ENCODE peak calls at places on chromosomes 1 and 21, in six cellular contexts. One of them, this sample, is unnamed.
A peak's percentile ranks its signal among the peaks of the same experiment; 100 is the strongest.

GRCh38 chr1:35715568-35716002 is 3.1 kb downstream of the C1orf216 start:
- DNase-seq in AG10803: peak; percentile 61
- DNase-seq in iPS DF 6.9: no peak
- DNase-seq in Panc1: no peak
- DNase-seq in brain microvascular endothelial cell: peak; percentile 73
- DNase-seq in GM23248: peak; percentile 77
- DNase-seq in this sample: no peak

GRCh38 chr1:78157162-78157561 is 111.4 kb downstream of the GIPC2 start:
- DNase-seq in AG10803: peak; percentile 91
- DNase-seq in iPS DF 6.9: no peak
- DNase-seq in Panc1: no peak
- DNase-seq in brain microvascular endothelial cell: peak; percentile 29
- DNase-seq in GM23248: peak; percentile 54
- DNase-seq in this sample: peak; percentile 25

GRCh38 chr1:78996791-78997190 is 9.7 kb downstream of the ADGRL4 start:
- DNase-seq in AG10803: no peak
- DNase-seq in iPS DF 6.9: no peak
- DNase-seq in Panc1: no peak
- DNase-seq in brain microvascular endothelial cell: no peak
- DNase-seq in GM23248: no peak
- DNase-seq in this sample: no peak

GRCh38 chr1:197561041-197561440 is 214.2 kb downstream of the DENND1B start:
- DNase-seq in AG10803: no peak
- DNase-seq in iPS DF 6.9: no peak
- DNase-seq in Panc1: no peak
- DNase-seq in brain microvascular endothelial cell: no peak
- DNase-seq in GM23248: no peak
- DNase-seq in this sample: no peak

GRCh38 chr1:36879613-36880012 is 154.7 kb downstream of the GRIK3 start:
- DNase-seq in AG10803: no peak
- DNase-seq in iPS DF 6.9: no peak
- DNase-seq in Panc1: no peak
- DNase-seq in brain microvascular endothelial cell: no peak
- DNase-seq in GM23248: no peak
- DNase-seq in this sample: no peak

GRCh38 chr1:70706381-70707173 is 295.5 kb downstream of the CTH start:
- DNase-seq in AG10803: no peak
- DNase-seq in iPS DF 6.9: no peak
- DNase-seq in Panc1: no peak
- DNase-seq in brain microvascular endothelial cell: no peak
- DNase-seq in GM23248: peak; percentile 43
- DNase-seq in this sample: no peak

GRCh38 chr1:209335090-209335692 is 248.3 kb upstream of the CAMK1G start:
- DNase-seq in AG10803: peak; percentile 25
- DNase-seq in iPS DF 6.9: peak; percentile 35
- DNase-seq in Panc1: peak; percentile 20
- DNase-seq in brain microvascular endothelial cell: peak; percentile 18
- DNase-seq in GM23248: peak; percentile 62
- DNase-seq in this sample: no peak

GRCh38 chr1:206930210-206930798 is 8.6 kb upstream of the FCMR start:
- DNase-seq in AG10803: no peak
- DNase-seq in iPS DF 6.9: no peak
- DNase-seq in Panc1: no peak
- DNase-seq in brain microvascular endothelial cell: no peak
- DNase-seq in GM23248: no peak
- DNase-seq in this sample: no peak

GRCh38 chr1:234848972-234849641 is 239.1 kb upstream of the IRF2BP2 start:
- DNase-seq in AG10803: peak; percentile 91
- DNase-seq in iPS DF 6.9: no peak
- DNase-seq in Panc1: no peak
- DNase-seq in brain microvascular endothelial cell: peak; percentile 75
- DNase-seq in GM23248: peak; percentile 80
- DNase-seq in this sample: peak; percentile 84

GRCh38 chr1:212430416-212430815 is 2.3 kb upstream of the NENF start:
- DNase-seq in AG10803: peak; percentile 33
- DNase-seq in iPS DF 6.9: no peak
- DNase-seq in Panc1: no peak
- DNase-seq in brain microvascular endothelial cell: peak; percentile 36
- DNase-seq in GM23248: peak; percentile 46
- DNase-seq in this sample: no peak

GRCh38 chr1:208242829-208243521 is 1.2 kb downstream of the PLXNA2 start:
- DNase-seq in AG10803: no peak
- DNase-seq in iPS DF 6.9: no peak
- DNase-seq in Panc1: no peak
- DNase-seq in brain microvascular endothelial cell: no peak
- DNase-seq in GM23248: peak; percentile 66
- DNase-seq in this sample: no peak

GRCh38 chr1:94953741-94954140 is 26.8 kb upstream of the CNN3 start:
- DNase-seq in AG10803: peak; percentile 62
- DNase-seq in iPS DF 6.9: no peak
- DNase-seq in Panc1: no peak
- DNase-seq in brain microvascular endothelial cell: no peak
- DNase-seq in GM23248: no peak
- DNase-seq in this sample: no peak

GRCh38 chr1:154556422-154556821 is 2.0 kb downstream of the UBE2Q1 start:
- DNase-seq in AG10803: peak; percentile 57
- DNase-seq in iPS DF 6.9: no peak
- DNase-seq in Panc1: no peak
- DNase-seq in brain microvascular endothelial cell: no peak
- DNase-seq in GM23248: peak; percentile 65
- DNase-seq in this sample: no peak
- H3K4me3 ChIP-seq in AG10803: peak overlapping the region; percentile 73
- H3K4me3 ChIP-seq in iPS DF 6.9: no peak overlapping the region
- H3K4me3 ChIP-seq in Panc1: peak overlapping the region; percentile 98
- H3K4me3 ChIP-seq in brain microvascular endothelial cell: peak overlapping the region; percentile 78
- H3K4me3 ChIP-seq in GM23248: peak overlapping the region; percentile 100
- H3K4me3 ChIP-seq in this sample: peak overlapping the region; percentile 52

GRCh38 chr1:40059292-40059959 is 18.9 kb downstream of the CAP1 start:
- DNase-seq in AG10803: peak; percentile 51
- DNase-seq in iPS DF 6.9: peak; percentile 54
- DNase-seq in Panc1: no peak
- DNase-seq in brain microvascular endothelial cell: no peak
- DNase-seq in GM23248: peak; percentile 74
- DNase-seq in this sample: no peak
- H3K4me3 ChIP-seq in AG10803: no peak overlapping the region
- H3K4me3 ChIP-seq in iPS DF 6.9: no peak overlapping the region
- H3K4me3 ChIP-seq in Panc1: no peak overlapping the region
- H3K4me3 ChIP-seq in brain microvascular endothelial cell: no peak overlapping the region
- H3K4me3 ChIP-seq in GM23248: no peak overlapping the region
- H3K4me3 ChIP-seq in this sample: no peak overlapping the region

DNA sequence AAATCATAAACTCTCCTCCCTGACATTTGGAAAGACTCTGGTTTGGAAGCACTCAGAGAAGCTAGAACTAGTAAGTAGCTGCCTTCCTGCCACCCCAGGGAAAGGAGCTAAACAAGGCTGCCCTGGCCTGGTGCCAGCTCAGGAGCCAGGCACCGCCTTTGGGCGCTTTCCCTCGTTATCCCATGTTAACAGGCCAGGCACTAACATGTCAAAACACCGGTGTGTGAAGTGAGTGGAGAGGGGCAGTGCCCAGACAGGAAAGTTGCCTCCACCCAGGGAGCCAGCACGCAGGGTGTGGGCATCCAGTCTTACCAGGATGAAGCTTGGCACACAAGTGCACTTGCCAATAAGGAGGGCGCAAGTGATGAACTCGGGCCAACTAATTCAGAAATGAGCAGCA is 346.8 kb downstream of the RRAGC start:
- DNase-seq in AG10803: no peak
- DNase-seq in iPS DF 6.9: no peak
- DNase-seq in Panc1: no peak
- DNase-seq in brain microvascular endothelial cell: no peak
- DNase-seq in GM23248: no peak
- DNase-seq in this sample: no peak
- H3K4me3 ChIP-seq in AG10803: no peak overlapping the region
- H3K4me3 ChIP-seq in iPS DF 6.9: no peak overlapping the region
- H3K4me3 ChIP-seq in Panc1: no peak overlapping the region
- H3K4me3 ChIP-seq in brain microvascular endothelial cell: no peak overlapping the region
- H3K4me3 ChIP-seq in GM23248: no peak overlapping the region
- H3K4me3 ChIP-seq in this sample: no peak overlapping the region

GRCh38 chr21:26405735-26406361 is 167.2 kb downstream of the CYYR1 start:
- DNase-seq in AG10803: peak; percentile 84
- DNase-seq in iPS DF 6.9: peak; percentile 11
- DNase-seq in Panc1: no peak
- DNase-seq in brain microvascular endothelial cell: peak; percentile 84
- DNase-seq in GM23248: peak; percentile 89
- DNase-seq in this sample: peak; percentile 63

GRCh38 chr21:26405071-26405470 is 168.0 kb downstream of the CYYR1 start:
- DNase-seq in AG10803: peak; percentile 52
- DNase-seq in iPS DF 6.9: no peak
- DNase-seq in Panc1: no peak
- DNase-seq in brain microvascular endothelial cell: peak; percentile 67
- DNase-seq in GM23248: peak; percentile 48
- DNase-seq in this sample: no peak

GRCh38 chr21:26409735-26410134 is 163.4 kb downstream of the CYYR1 start:
- DNase-seq in AG10803: peak; percentile 60
- DNase-seq in iPS DF 6.9: no peak
- DNase-seq in Panc1: no peak
- DNase-seq in brain microvascular endothelial cell: no peak
- DNase-seq in GM23248: peak; percentile 29
- DNase-seq in this sample: no peak

GRCh38 chr21:26404288-26404687 is 168.8 kb downstream of the CYYR1 start:
- DNase-seq in AG10803: no peak
- DNase-seq in iPS DF 6.9: no peak
- DNase-seq in Panc1: no peak
- DNase-seq in brain microvascular endothelial cell: no peak
- DNase-seq in GM23248: no peak
- DNase-seq in this sample: no peak
- H3K4me3 ChIP-seq in AG10803: no peak overlapping the region
- H3K4me3 ChIP-seq in iPS DF 6.9: no peak overlapping the region
- H3K4me3 ChIP-seq in Panc1: no peak overlapping the region
- H3K4me3 ChIP-seq in brain microvascular endothelial cell: no peak overlapping the region
- H3K4me3 ChIP-seq in GM23248: no peak overlapping the region
- H3K4me3 ChIP-seq in this sample: no peak overlapping the region

GRCh38 chr1:30907390-30907640 is 1.2 kb downstream of the SDC3 start:
- DNase-seq in AG10803: no peak
- DNase-seq in iPS DF 6.9: no peak
- DNase-seq in Panc1: no peak
- DNase-seq in brain microvascular endothelial cell: no peak
- DNase-seq in GM23248: peak; percentile 15
- DNase-seq in this sample: no peak

GRCh38 chr1:30905403-30905802 is 3.2 kb downstream of the SDC3 start:
- DNase-seq in AG10803: no peak
- DNase-seq in iPS DF 6.9: no peak
- DNase-seq in Panc1: no peak
- DNase-seq in brain microvascular endothelial cell: no peak
- DNase-seq in GM23248: no peak
- DNase-seq in this sample: no peak

GRCh38 chr1:30907641-30908445 is 715 bp downstream of the SDC3 start:
- DNase-seq in AG10803: no peak
- DNase-seq in iPS DF 6.9: no peak
- DNase-seq in Panc1: no peak
- DNase-seq in brain microvascular endothelial cell: no peak
- DNase-seq in GM23248: no peak
- DNase-seq in this sample: no peak

GRCh38 chr1:30905898-30906620 is 2.5 kb downstream of the SDC3 start:
- DNase-seq in AG10803: peak; percentile 17
- DNase-seq in iPS DF 6.9: no peak
- DNase-seq in Panc1: no peak
- DNase-seq in brain microvascular endothelial cell: no peak
- DNase-seq in GM23248: no peak
- DNase-seq in this sample: no peak

DNA sequence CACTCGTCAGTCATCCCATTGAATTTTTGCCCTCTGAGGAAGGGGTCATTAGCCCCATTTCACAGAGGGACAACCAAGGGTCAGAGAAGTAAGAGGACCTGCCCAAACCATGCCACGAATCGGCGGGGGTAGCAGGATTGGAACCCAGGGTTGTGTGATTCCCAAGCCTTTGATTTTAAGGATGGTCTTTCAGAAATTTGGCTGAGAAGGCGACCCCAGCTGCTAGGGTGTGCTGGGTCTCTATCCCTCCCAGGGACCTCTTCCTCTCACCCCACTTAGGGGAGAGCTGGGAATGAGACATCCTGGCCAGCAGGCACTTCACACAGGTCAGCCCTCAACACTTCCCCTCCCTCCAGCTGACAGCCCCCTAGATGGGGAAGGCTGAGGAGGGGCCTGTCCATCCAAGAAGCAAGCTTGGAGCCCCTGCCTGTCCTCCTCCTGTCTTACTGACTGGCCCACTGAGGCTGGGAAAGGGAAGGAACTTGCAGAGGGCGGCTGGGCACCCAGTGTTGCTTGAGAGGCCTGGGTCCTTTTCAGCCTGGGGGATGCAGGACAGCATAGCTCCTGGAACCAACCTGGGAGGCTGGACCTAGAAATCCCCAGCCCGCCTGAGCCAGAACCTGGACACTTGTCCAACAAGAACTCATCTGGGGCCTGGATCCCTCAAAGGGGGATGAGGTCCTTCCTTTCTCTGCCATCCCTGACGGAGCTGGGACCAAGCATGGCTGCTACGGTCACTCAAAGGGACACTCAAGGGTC is 1.7 kb downstream of the SDC3 start:
- DNase-seq in AG10803: no peak
- DNase-seq in iPS DF 6.9: no peak
- DNase-seq in Panc1: no peak
- DNase-seq in brain microvascular endothelial cell: no peak
- DNase-seq in GM23248: no peak
- DNase-seq in this sample: no peak
- H3K4me3 ChIP-seq in AG10803: peak overlapping the region; percentile 72
- H3K4me3 ChIP-seq in iPS DF 6.9: no peak overlapping the region
- H3K4me3 ChIP-seq in Panc1: no peak overlapping the region
- H3K4me3 ChIP-seq in brain microvascular endothelial cell: no peak overlapping the region
- H3K4me3 ChIP-seq in GM23248: peak overlapping the region; percentile 81
- H3K4me3 ChIP-seq in this sample: peak overlapping the region; percentile 76

GRCh38 chr1:43935711-43936427 is 2.3 kb downstream of the ARTN start:
- DNase-seq in AG10803: no peak
- DNase-seq in iPS DF 6.9: no peak
- DNase-seq in Panc1: no peak
- DNase-seq in brain microvascular endothelial cell: no peak
- DNase-seq in GM23248: no peak
- DNase-seq in this sample: no peak
- H3K4me3 ChIP-seq in AG10803: no peak overlapping the region
- H3K4me3 ChIP-seq in iPS DF 6.9: peak overlapping the region; percentile 49
- H3K4me3 ChIP-seq in Panc1: no peak overlapping the region
- H3K4me3 ChIP-seq in brain microvascular endothelial cell: peak overlapping the region; percentile 22
- H3K4me3 ChIP-seq in GM23248: peak overlapping the region; percentile 53
- H3K4me3 ChIP-seq in this sample: peak overlapping the region; percentile 14